ENCODE peak calls at places on chromosomes 2 and 18, in five cellular contexts. C, Z, D, L and O are unnamed samples.

GRCh38 chr2:171287606-171288005 is 126.9 kb upstream of the TLK1 start:
- DNase-seq in C (no peak), Z (no peak), D (no peak), L (no peak), O (peak)

GRCh38 chr2:208929489-208929864 is 494.4 kb upstream of the MAP2 start:
- DNase-seq in C (no peak), Z (no peak), D (no peak), L (no peak), O (no peak)

GRCh38 chr18:13452448-13452811 is 233.9 kb downstream of the LDLRAD4 start:
- DNase-seq in C (peak), Z (peak), D (no peak), L (peak), O (no peak)

GRCh38 chr2:152506843-152507242 is 171.9 kb downstream of the FMNL2 start:
- DNase-seq in C (no peak), Z (peak), D (no peak), L (no peak), O (no peak)

GRCh38 chr2:68363731-68364130 is 1.4 kb upstream of the PLEK start:
- DNase-seq in C (no peak), Z (no peak), D (no peak), L (no peak), O (no peak)

GRCh38 chr2:218898109-218898878 is 17.6 kb downstream of the WNT10A start:
- DNase-seq in C (peak), Z (no peak), D (peak), L (peak), O (no peak)

GRCh38 chr18:12577848-12578247 is 80.1 kb downstream of the SPIRE1 start:
- DNase-seq in C (no peak), Z (no peak), D (no peak), L (no peak), O (no peak)

GRCh38 chr2:212723226-212723625 is 184.6 kb upstream of the ERBB4 start:
- DNase-seq in C (no peak), Z (peak), D (no peak), L (no peak), O (no peak)

GRCh38 chr18:23528580-23529472 is 25.5 kb downstream of the RMC1 start:
- DNase-seq in C (no peak), Z (peak), D (no peak), L (no peak), O (no peak)

GRCh38 chr18:28469946-28470345 is 293.0 kb upstream of the CDH2 start:
- DNase-seq in C (no peak), Z (peak), D (no peak), L (no peak), O (no peak)

GRCh38 chr18:8151176-8151575 is 458.1 kb upstream of the RAB12 start:
- DNase-seq in C (no peak), Z (peak), D (no peak), L (no peak), O (no peak)

GRCh38 chr2:70888389-70888924 is 47.2 kb upstream of the ATP6V1B1 start:
- DNase-seq in C (peak), Z (no peak), D (no peak), L (no peak), O (no peak)
- TF ChIP-seq EZH2 in C (peak), Z (no peak), D (no peak), L (no peak), O (no peak)

GRCh38 chr2:65350714-65351113 is 81.7 kb downstream of the SPRED2 start:
- DNase-seq in C (peak), Z (no peak), D (no peak), L (no peak), O (no peak)

GRCh38 chr2:65353927-65354326 is 78.5 kb downstream of the SPRED2 start:
- DNase-seq in C (no peak), Z (no peak), D (no peak), L (no peak), O (no peak)

GRCh38 chr2:65351234-65351947 is 81.0 kb downstream of the SPRED2 start:
- DNase-seq in C (no peak), Z (peak), D (no peak), L (peak), O (no peak)

GRCh38 chr2:65353046-65353445 is 79.4 kb downstream of the SPRED2 start:
- DNase-seq in C (peak), Z (no peak), D (no peak), L (no peak), O (no peak)

DNA sequence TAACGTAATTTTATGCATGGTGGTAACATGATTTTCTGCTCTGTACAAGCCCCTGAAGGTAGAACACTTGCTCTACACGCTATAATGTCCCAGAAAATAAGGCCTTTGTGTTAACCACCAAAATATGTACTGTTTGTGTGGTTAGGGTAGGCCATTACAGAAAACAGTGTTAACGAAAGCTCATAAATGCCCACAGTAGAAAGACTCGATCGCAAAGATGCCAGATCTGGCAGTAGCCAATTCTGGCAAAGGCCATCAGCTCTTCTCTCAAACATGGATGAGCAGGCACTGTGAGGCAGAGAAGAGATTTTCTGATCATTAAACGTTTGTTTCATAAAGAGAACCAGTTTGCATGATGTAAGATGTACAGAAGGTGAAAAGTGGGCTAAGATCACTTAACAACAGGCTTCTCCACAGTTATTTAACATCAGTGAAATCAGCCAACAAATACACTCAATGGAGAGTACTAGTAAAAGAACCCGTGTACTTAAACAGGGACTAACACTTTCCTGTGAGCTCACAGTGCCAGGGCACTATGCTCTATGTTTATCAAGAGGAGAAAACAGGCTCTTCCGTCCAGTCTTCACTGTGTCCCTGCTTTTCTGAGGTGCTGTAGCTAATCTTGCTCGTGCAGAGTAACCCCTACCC is 80.3 kb downstream of the SPRED2 start:
- DNase-seq in C (no peak), Z (no peak), D (no peak), L (no peak), O (no peak)
- H3K4me3 ChIP-seq in C (no peak), Z (no peak), D (no peak), L (no peak), O (peak)

GRCh38 chr18:11146947-11147345 is 2.4 kb downstream of the PIEZO2 start:
- DNase-seq in C (peak), Z (no peak), D (no peak), L (no peak), O (no peak)

GRCh38 chr18:11148655-11149440 is 521 bp downstream of the PIEZO2 start:
- DNase-seq in C (peak), Z (no peak), D (no peak), L (peak), O (no peak)

GRCh38 chr18:11147962-11148654 is 1.3 kb downstream of the PIEZO2 start:
- DNase-seq in C (peak), Z (no peak), D (no peak), L (no peak), O (no peak)

GRCh38 chr18:11146238-11146946 is 3.0 kb downstream of the PIEZO2 start:
- DNase-seq in C (peak), Z (no peak), D (no peak), L (no peak), O (no peak)

GRCh38 chr18:11147371-11147860 is 2.0 kb downstream of the PIEZO2 start:
- DNase-seq in C (peak), Z (no peak), D (no peak), L (peak), O (no peak)
- TF ChIP-seq EZH2 in C (peak), Z (no peak), D (no peak), L (no peak), O (no peak)

DNA sequence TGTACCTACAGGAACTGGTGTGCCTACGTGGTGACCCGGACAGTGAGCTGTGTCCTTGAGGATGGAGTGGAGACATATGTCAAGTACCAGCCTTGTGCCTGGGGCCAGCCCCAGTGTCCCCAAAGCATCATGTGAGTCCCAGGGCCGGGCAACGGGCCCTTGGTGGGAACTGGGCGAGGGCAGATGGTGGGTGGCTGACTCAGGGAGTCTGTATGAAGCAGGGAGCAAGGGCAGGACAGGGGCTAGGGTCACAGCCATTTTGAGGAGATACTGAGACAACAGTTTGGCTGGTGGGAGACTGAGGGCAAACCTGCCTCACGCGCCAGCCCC is 1.7 kb downstream of the EMILIN1 start:
- DNase-seq in C (no peak), Z (no peak), D (no peak), L (no peak), O (no peak)
- H3K4me3 ChIP-seq in C (no peak), Z (peak), D (no peak), L (no peak), O (peak)

DNA sequence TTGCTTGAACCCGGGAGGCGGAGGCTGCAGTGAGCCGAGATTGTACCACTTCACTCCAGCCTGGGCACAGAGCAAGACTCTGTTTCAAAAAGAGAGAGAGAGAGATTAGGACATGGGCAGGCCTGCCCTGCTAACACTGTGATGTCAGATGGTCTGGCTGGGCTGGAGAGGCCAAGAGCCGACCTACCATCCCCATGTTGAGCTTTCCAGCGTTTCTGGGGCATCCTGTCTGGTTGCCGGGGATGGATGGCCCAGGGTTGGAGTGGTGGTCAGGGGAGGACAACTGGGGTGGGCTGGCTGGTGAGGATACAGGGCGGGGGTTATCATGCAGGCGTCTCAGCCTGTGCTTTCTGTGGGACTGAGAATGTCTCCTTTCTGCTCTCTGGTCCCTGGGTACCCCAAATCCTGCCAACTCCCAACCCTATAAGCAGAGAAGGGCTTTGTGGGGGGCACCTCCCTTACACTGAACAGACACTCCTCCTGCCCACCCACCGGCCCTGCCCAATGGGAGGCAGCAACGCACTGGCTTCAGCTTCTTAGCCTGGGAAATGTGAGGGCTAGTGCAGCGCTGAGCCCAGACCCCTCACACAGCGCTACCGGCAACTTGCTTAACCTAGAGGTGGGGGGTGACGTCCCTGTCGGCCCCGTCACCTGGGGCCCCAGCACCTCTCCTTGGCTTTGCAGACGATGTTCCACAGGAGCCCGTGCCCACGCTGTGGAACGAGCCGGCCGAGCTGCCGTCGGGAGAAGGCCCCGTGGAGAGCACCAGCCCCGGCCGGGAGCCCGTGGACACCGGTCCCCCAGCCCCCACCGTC is 5.4 kb downstream of the SNORC start:
- DNase-seq in C (peak), Z (no peak), D (no peak), L (peak), O (no peak)
- TF ChIP-seq EZH2 in C (no peak), Z (peak), D (no peak), L (no peak), O (no peak)

GRCh38 chr18:2653467-2653866 is 2.1 kb upstream of the SMCHD1 start:
- DNase-seq in C (peak), Z (no peak), D (no peak), L (no peak), O (no peak)
- H3K4me3 ChIP-seq in C (no peak), Z (no peak), D (no peak), L (no peak), O (no peak)

GRCh38 chr18:59264136-59264571 is 9.1 kb downstream of the RAX start:
- DNase-seq in C (peak), Z (no peak), D (no peak), L (no peak), O (no peak)
- TF ChIP-seq EZH2 in C (peak), Z (peak), D (no peak), L (peak), O (no peak)

GRCh38 chr2:12063210-12063609 is 316.8 kb downstream of the LPIN1 start:
- DNase-seq in C (no peak), Z (no peak), D (no peak), L (no peak), O (no peak)
- H3K4me3 ChIP-seq in C (no peak), Z (no peak), D (no peak), L (no peak), O (no peak)

DNA sequence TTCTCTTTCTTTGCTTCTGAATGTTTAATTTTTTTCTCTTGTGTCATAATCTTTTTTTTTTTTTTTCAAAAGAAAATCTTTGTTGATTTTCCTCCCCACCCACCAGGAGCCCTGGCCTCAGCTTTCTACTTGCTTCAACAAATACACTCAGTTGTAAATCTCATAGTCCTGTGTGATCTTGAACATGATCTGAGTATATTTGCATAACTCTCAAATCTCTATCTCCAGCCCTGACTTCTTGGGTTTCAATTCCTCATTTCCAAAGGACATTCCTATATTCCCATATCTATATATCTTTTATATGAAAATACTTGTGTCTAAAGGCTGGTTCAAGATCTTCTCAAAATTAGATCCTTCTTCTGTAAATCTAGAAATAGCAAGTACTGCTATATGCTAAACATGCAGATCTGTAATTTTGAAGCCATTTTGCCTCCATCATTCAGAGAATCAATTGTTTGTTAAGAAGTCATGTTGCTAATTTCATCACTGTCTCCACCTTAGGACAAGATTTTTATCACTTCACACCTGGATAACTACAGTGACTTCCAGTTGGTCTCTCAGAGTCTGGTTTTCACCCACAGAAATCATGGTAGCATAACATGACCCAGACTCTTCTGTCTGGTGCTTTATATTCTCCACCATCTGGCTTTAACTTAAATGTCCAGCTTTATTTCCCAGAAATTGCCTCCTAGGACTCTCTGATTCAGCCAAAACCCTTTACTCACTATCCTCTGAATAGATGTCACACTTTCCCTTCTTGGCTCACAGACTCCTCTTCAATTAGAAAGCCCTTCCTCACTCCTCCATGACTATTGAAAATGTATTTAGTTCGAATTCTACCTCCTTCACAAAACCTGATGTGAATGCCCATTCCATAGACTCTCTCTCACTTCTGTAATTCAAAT is 98.1 kb downstream of the ZEB2 start:
- DNase-seq in C (no peak), Z (no peak), D (no peak), L (no peak), O (no peak)
- TF ChIP-seq EZH2 in C (no peak), Z (no peak), D (no peak), L (no peak), O (no peak)